ENCODE peak calls at places on chromosome 4, in six cellular contexts. R, H, O, J, G and Z are unnamed samples.

GRCh38 chr4:107247738-107248137 is 211.6 kb upstream of the DKK2 start:
- DNase-seq in O (no peak), J (no peak), H (no peak), R (no peak), G (no peak), Z (no peak)

GRCh38 chr4:72055566-72055965 is 23.8 kb downstream of the NPFFR2 start:
- DNase-seq in H (no peak), O (no peak), R (no peak), G (no peak), J (no peak), Z (no peak)

GRCh38 chr4:6907658-6908191 is 1.9 kb upstream of the TBC1D14 start:
- DNase-seq in G (peak; percentile 61), R (no peak), O (no peak), H (peak; percentile 32), J (peak; percentile 73), Z (peak; percentile 72)

GRCh38 chr4:52091811-52092210 is 40.7 kb downstream of the SPATA18 start:
- DNase-seq in J (no peak), G (no peak), R (no peak), H (no peak), O (no peak), Z (no peak)

GRCh38 chr4:76977731-76978350 is 28.3 kb downstream of the SEPTIN11 start:
- DNase-seq in H (no peak), G (no peak), J (no peak), O (no peak), R (no peak), Z (no peak)

GRCh38 chr4:139904406-139904805 is 238.8 kb downstream of the MGST2 start:
- DNase-seq in O (no peak), H (no peak), R (no peak), J (no peak), G (no peak), Z (no peak)

GRCh38 chr4:83552085-83552484 is 16.2 kb downstream of the GPAT3 start:
- DNase-seq in R (no peak), O (no peak), J (no peak), H (peak; percentile 58), G (no peak), Z (no peak)

GRCh38 chr4:1987296-1987695 is 21.5 kb downstream of the NELFA start:
- DNase-seq in H (no peak), O (peak; percentile 13), G (no peak), R (no peak), J (no peak), Z (no peak)

GRCh38 chr4:27084685-27085356 is 224.2 kb downstream of the STIM2 start:
- DNase-seq in G (peak; percentile 63), R (no peak), J (peak; percentile 53), H (no peak), O (peak; percentile 41), Z (peak; percentile 13)

GRCh38 chr4:1490906-1491629 is 84.8 kb upstream of the NKX1-1 start:
- DNase-seq in R (no peak), J (no peak), H (no peak), O (no peak), G (no peak), Z (no peak)

GRCh38 chr4:153497988-153498967 is 32.1 kb downstream of the TMEM131L start:
- DNase-seq in H (no peak), R (no peak), J (no peak), O (peak; percentile 57), G (no peak), Z (no peak)

GRCh38 chr4:142211444-142211843 is 575.1 kb downstream of the IL15 start:
- DNase-seq in H (peak; percentile 9), J (no peak), O (no peak), R (no peak), G (no peak), Z (no peak)

GRCh38 chr4:104971458-104971857 is 175.2 kb upstream of the TET2 start:
- DNase-seq in O (no peak), H (no peak), G (no peak), R (no peak), J (no peak), Z (no peak)

GRCh38 chr4:151797131-151797530 is 36.3 kb upstream of the GATB start:
- DNase-seq in J (no peak), R (no peak), H (peak; percentile 22), O (no peak), G (no peak), Z (peak; percentile 53)

DNA sequence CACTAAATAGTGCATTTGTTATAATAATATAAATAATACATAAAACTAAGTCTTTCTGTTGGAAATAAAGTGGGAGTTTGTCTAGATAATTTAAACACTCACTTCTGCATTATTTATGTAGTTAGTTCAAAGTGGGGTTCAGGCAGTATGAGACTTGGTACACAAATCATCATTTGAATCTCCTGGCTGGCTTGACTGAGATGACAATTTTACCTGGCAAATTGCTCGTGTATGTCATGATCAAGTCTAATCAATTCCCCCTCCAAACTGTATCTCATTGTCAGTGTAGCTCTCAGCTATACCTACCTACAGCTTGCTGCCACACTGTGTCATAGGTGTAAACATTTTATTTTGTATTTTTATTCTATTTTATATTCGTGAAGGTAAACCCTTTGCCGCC is 563.4 kb upstream of the TENM3 start:
- DNase-seq in O (no peak), J (no peak), R (no peak), H (no peak), G (no peak), Z (no peak)
- TF ChIP-seq CTCF in O (no peak), J (no peak), R (no peak), H (no peak), G (no peak), Z (no peak)

GRCh38 chr4:186669159-186669720 is 54.4 kb downstream of the FAT1 start:
- DNase-seq in G (no peak), J (no peak), H (peak; percentile 38), R (peak; percentile 49), O (no peak), Z (no peak)
- TF ChIP-seq EP300 in G (no peak), J (peak; percentile 51), H (no peak), R (peak; percentile 16), O (no peak), Z (peak; percentile 86)

GRCh38 chr4:61201562-61202099 is 1.5 kb downstream of the ADGRL3 start:
- DNase-seq in G (no peak), J (no peak), H (no peak), O (peak; percentile 10), R (no peak), Z (no peak)
- H3K4me3 ChIP-seq in G (no peak overlapping the region), J (peak overlapping the region; percentile 80), H (peak overlapping the region; percentile 44), O (peak overlapping the region; percentile 42), R (peak overlapping the region; percentile 75), Z (peak overlapping the region; percentile 59)

GRCh38 chr4:4853921-4854648 is 5.4 kb upstream of the MSX1 start:
- DNase-seq in O (no peak), G (no peak), H (no peak), J (no peak), R (no peak), Z (no peak)

GRCh38 chr4:4851906-4852305 is 7.6 kb upstream of the MSX1 start:
- DNase-seq in R (no peak), J (no peak), G (no peak), O (no peak), H (no peak), Z (no peak)

GRCh38 chr4:4851081-4851480 is 8.4 kb upstream of the MSX1 start:
- DNase-seq in O (no peak), R (no peak), G (no peak), J (no peak), H (no peak), Z (no peak)

GRCh38 chr4:4853371-4853823 is 6.1 kb upstream of the MSX1 start:
- DNase-seq in O (no peak), G (no peak), J (no peak), R (no peak), H (no peak), Z (no peak)

GRCh38 chr4:4852591-4853362 is 6.7 kb upstream of the MSX1 start:
- DNase-seq in J (peak; percentile 35), G (peak; percentile 48), R (no peak), O (no peak), H (no peak), Z (no peak)
- TF ChIP-seq CTCF in J (no peak), G (peak; percentile 26), R (no peak), O (no peak), H (no peak), Z (no peak)